ENCODE peak calls at places on chromosome 1, in four cellular contexts. V, X, B and L are unnamed samples.

GRCh38 chr1:248841702-248842395 is 3.8 kb downstream of the ZNF672 start:
- DNase-seq in V (no peak), X (peak), B (no peak), L (peak)

GRCh38 chr1:204359474-204360255 is at the start of gene PLEKHA6:
- DNase-seq in V (no peak), X (no peak), B (no peak), L (peak)

GRCh38 chr1:186670965-186671486 is 9.2 kb downstream of the PTGS2 start:
- DNase-seq in V (no peak), X (no peak), B (no peak), L (no peak)

GRCh38 chr1:79737193-79737592 is 730.7 kb upstream of the ADGRL4 start:
- DNase-seq in V (no peak), X (no peak), B (no peak), L (no peak)

GRCh38 chr1:41053324-41053723 is 31.8 kb upstream of the SLFNL1 start:
- DNase-seq in V (no peak), X (no peak), B (no peak), L (no peak)

GRCh38 chr1:223074427-223074826 is 68.6 kb downstream of the TLR5 start:
- DNase-seq in V (no peak), X (no peak), B (no peak), L (no peak)

GRCh38 chr1:153533689-153534201 is 2.0 kb downstream of the S100A6 start:
- DNase-seq in V (no peak), X (peak), B (peak), L (no peak)

GRCh38 chr1:189606047-189606446 is 871.6 kb downstream of the BRINP3 start:
- DNase-seq in V (no peak), X (no peak), B (no peak), L (no peak)

GRCh38 chr1:34792868-34793727 is at the start of gene GJA4:
- DNase-seq in V (no peak), X (no peak), B (no peak), L (peak)

GRCh38 chr1:109930252-109930993 is 19.8 kb downstream of the CSF1 start:
- DNase-seq in V (peak), X (no peak), B (no peak), L (no peak)

GRCh38 chr1:234326493-234327366 is 46.5 kb upstream of the COA6 start:
- DNase-seq in V (peak), X (peak), B (peak), L (peak)

GRCh38 chr1:30798389-30798951 is 40.9 kb upstream of the LAPTM5 start:
- DNase-seq in V (no peak), X (no peak), B (peak), L (no peak)

GRCh38 chr1:156009404-156009803 is 11.3 kb downstream of the SSR2 start:
- DNase-seq in V (no peak), X (no peak), B (no peak), L (no peak)

GRCh38 chr1:3469849-3470649 is 15.6 kb downstream of the ARHGEF16 start:
- DNase-seq in V (peak), X (no peak), B (no peak), L (no peak)

GRCh38 chr1:214002472-214002871 is 14.7 kb downstream of the PROX1 start:
- DNase-seq in V (no peak), X (no peak), B (no peak), L (no peak)

GRCh38 chr1:182175340-182176068 is 114.0 kb upstream of the ZNF648 start:
- DNase-seq in V (no peak), X (no peak), B (no peak), L (no peak)

GRCh38 chr1:55179177-55179835 is 35.9 kb downstream of the USP24 start:
- DNase-seq in V (no peak), X (no peak), B (no peak), L (no peak)

GRCh38 chr1:60978421-60979357 is 103.7 kb upstream of the NFIA start:
- DNase-seq in V (no peak), X (no peak), B (peak), L (peak)
- TF ChIP-seq CTCF in V (peak), X (peak), B (peak), L (peak)

GRCh38 chr1:240941706-240942370 is 329.9 kb upstream of the GREM2 start:
- DNase-seq in V (no peak), X (no peak), B (no peak), L (no peak)

GRCh38 chr1:240947438-240948224 is 335.7 kb upstream of the GREM2 start:
- DNase-seq in V (no peak), X (no peak), B (no peak), L (no peak)

GRCh38 chr1:240942901-240943300 is 330.9 kb upstream of the GREM2 start:
- DNase-seq in V (no peak), X (no peak), B (no peak), L (no peak)

DNA sequence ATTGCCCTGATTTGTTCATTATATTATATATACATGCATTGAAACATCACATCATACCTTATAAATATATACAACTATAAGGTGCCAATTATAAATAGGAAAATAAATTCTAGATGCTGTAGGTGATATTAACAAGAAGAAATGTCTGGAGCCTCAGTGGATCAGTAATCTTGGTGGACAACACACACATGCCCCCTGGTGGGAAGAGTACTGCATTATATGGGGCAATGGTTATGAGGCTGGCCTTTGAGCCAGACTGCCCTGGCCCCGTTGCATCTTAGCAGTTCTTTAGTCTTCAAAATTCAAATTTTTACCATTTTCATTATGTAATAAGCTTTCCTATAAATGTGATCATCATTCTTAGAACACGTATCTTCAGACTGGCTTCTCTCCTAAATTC is 335.0 kb upstream of the GREM2 start:
- DNase-seq in V (no peak), X (peak), B (no peak), L (peak)
- TF ChIP-seq CTCF in V (no peak), X (peak), B (no peak), L (peak)

DNA sequence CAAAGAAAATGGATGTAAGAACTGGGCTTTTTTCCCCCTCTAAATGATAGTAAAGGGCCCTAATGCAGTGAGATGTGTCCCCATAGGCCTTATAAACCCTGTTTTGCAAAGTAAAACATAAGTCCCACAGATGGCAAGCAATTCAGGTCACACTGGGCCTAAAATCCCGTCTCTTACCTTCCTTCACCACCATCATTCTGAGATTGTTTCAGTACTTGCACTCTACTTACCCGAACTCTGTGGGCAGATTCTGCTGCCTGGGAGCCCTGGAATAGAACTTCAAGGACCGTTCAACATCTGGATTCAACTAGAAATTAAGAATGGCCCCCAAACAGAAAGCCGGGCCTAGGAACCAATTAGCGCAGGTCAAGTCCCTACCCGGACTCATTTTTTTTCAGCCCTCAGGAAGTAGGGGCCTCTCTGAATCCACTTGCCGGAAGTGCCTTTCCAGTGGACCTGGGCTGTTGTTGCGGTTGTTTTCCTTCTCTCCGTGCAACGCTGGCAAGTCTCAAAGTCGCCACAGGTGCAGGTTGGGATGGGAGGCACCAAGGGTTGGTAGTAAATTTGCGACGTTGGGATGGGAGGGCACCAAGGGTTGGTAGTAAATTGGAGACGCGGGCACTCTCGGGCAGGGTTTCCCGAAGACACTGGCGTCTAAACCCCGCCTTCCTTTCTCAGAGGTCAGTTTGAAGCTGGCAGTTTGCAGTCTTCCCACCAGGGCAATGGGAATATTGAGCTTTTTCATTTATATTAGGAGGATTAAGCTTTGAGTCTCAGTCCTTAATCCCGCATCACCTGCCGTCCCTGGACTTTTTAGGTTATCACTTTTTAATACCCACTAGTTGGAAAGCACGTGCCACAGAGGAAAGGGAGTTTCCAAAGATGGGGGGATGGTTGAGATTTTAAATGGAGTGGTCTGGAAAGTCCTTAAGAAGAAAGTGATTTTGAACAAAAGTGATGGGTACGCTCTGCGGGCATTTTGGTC is at the start of gene TMEM69:
- DNase-seq in V (peak), X (peak), B (peak), L (peak)
- TF ChIP-seq CTCF in V (no peak), X (peak), B (no peak), L (no peak)

GRCh38 chr1:44636711-44637589 is 37.3 kb downstream of the TMEM53 start:
- DNase-seq in V (no peak), X (no peak), B (no peak), L (no peak)
- TF ChIP-seq CTCF in V (no peak), X (no peak), B (no peak), L (no peak)

GRCh38 chr1:17573518-17574041 is 34.1 kb downstream of the ARHGEF10L start:
- DNase-seq in V (no peak), X (no peak), B (no peak), L (no peak)

GRCh38 chr1:17577907-17578297 is 38.4 kb downstream of the ARHGEF10L start:
- DNase-seq in V (no peak), X (no peak), B (no peak), L (no peak)

GRCh38 chr1:17572264-17572985 is 32.9 kb downstream of the ARHGEF10L start:
- DNase-seq in V (no peak), X (no peak), B (no peak), L (peak)

GRCh38 chr1:17575786-17576584 is 36.5 kb downstream of the ARHGEF10L start:
- DNase-seq in V (no peak), X (no peak), B (no peak), L (no peak)

DNA sequence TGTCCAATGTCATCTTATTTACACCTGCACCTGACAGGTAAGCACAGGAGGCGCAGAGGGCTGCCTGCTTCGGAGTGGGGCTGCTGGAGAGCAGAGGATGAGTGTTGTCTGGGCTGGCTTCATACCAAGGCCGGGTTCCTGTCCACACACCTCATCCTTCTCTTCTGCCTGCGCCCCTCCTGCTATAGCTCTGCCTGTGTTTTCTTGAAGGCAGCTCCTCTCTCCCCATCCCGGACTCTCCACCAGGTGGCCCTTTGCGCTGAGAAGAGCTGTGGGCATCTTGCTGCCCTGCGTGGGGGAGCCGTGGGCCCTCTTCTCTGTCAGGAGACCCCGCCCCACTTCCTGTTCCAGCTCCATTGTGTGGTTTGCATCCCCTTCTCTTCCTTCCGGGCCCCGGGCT is 35.0 kb downstream of the ARHGEF10L start:
- DNase-seq in V (no peak), X (no peak), B (no peak), L (no peak)
- TF ChIP-seq CTCF in V (no peak), X (peak), B (no peak), L (no peak)